ENCODE peak calls at places on chromosome 15, in five cellular contexts. One of them, this sample, is unnamed.

GRCh38 chr15:88707766-88708165 is 69.0 kb downstream of the ISG20 start:
- DNase-seq in AG10803: peak; percentile 7
- DNase-seq in HepG2: no peak
- DNase-seq in stimulated activated CD8-positive, alpha-beta memory T cell treated with anti-CD3 and anti-CD28 coated beads, Interleukin-7, amount 100 ng/mL, for 1 hour: no peak
- DNase-seq in NCI-H510A treated with DMSO at 0.1 percent for 48 hours: no peak
- DNase-seq in this sample: no peak

GRCh38 chr15:77148191-77148590 is 77.3 kb upstream of the TSPAN3 start:
- DNase-seq in NCI-H510A treated with DMSO at 0.1 percent for 48 hours: no peak
- DNase-seq in stimulated activated CD8-positive, alpha-beta memory T cell treated with anti-CD3 and anti-CD28 coated beads, Interleukin-7, amount 100 ng/mL, for 1 hour: no peak
- DNase-seq in AG10803: no peak
- DNase-seq in HepG2: no peak
- DNase-seq in this sample: no peak

GRCh38 chr15:58423858-58424608 is 7.8 kb upstream of the LIPC start:
- DNase-seq in HepG2: no peak
- DNase-seq in stimulated activated CD8-positive, alpha-beta memory T cell treated with anti-CD3 and anti-CD28 coated beads, Interleukin-7, amount 100 ng/mL, for 1 hour: no peak
- DNase-seq in NCI-H510A treated with DMSO at 0.1 percent for 48 hours: no peak
- DNase-seq in AG10803: peak; percentile 83
- DNase-seq in this sample: peak; percentile 68

GRCh38 chr15:79858469-79858868 is 38.3 kb downstream of the MTHFS start:
- DNase-seq in NCI-H510A treated with DMSO at 0.1 percent for 48 hours: no peak
- DNase-seq in HepG2: no peak
- DNase-seq in stimulated activated CD8-positive, alpha-beta memory T cell treated with anti-CD3 and anti-CD28 coated beads, Interleukin-7, amount 100 ng/mL, for 1 hour: no peak
- DNase-seq in AG10803: peak; percentile 9
- DNase-seq in this sample: no peak

GRCh38 chr15:77709135-77709886 is 76.6 kb upstream of the LINGO1 start:
- DNase-seq in NCI-H510A treated with DMSO at 0.1 percent for 48 hours: no peak
- DNase-seq in stimulated activated CD8-positive, alpha-beta memory T cell treated with anti-CD3 and anti-CD28 coated beads, Interleukin-7, amount 100 ng/mL, for 1 hour: no peak
- DNase-seq in AG10803: no peak
- DNase-seq in HepG2: no peak
- DNase-seq in this sample: no peak

GRCh38 chr15:71048913-71049675 is 66.2 kb upstream of the THSD4 start:
- DNase-seq in NCI-H510A treated with DMSO at 0.1 percent for 48 hours: no peak
- DNase-seq in stimulated activated CD8-positive, alpha-beta memory T cell treated with anti-CD3 and anti-CD28 coated beads, Interleukin-7, amount 100 ng/mL, for 1 hour: no peak
- DNase-seq in AG10803: peak; percentile 89
- DNase-seq in HepG2: no peak
- DNase-seq in this sample: peak; percentile 62

GRCh38 chr15:74245342-74245931 is 9.3 kb downstream of the CCDC33 start:
- DNase-seq in AG10803: no peak
- DNase-seq in HepG2: no peak
- DNase-seq in NCI-H510A treated with DMSO at 0.1 percent for 48 hours: peak; percentile 62
- DNase-seq in stimulated activated CD8-positive, alpha-beta memory T cell treated with anti-CD3 and anti-CD28 coated beads, Interleukin-7, amount 100 ng/mL, for 1 hour: no peak
- DNase-seq in this sample: no peak

GRCh38 chr15:81830520-81830919 is 215.3 kb downstream of the MEX3B start:
- DNase-seq in NCI-H510A treated with DMSO at 0.1 percent for 48 hours: no peak
- DNase-seq in stimulated activated CD8-positive, alpha-beta memory T cell treated with anti-CD3 and anti-CD28 coated beads, Interleukin-7, amount 100 ng/mL, for 1 hour: no peak
- DNase-seq in HepG2: no peak
- DNase-seq in AG10803: no peak
- DNase-seq in this sample: no peak

GRCh38 chr15:73442436-73442835 is 528 bp upstream of the REC114 start:
- DNase-seq in HepG2: no peak
- DNase-seq in AG10803: no peak
- DNase-seq in stimulated activated CD8-positive, alpha-beta memory T cell treated with anti-CD3 and anti-CD28 coated beads, Interleukin-7, amount 100 ng/mL, for 1 hour: no peak
- DNase-seq in NCI-H510A treated with DMSO at 0.1 percent for 48 hours: no peak
- DNase-seq in this sample: no peak

GRCh38 chr15:101613130-101614000 is 38.8 kb downstream of the TM2D3 start:
- DNase-seq in HepG2: peak; percentile 65
- DNase-seq in stimulated activated CD8-positive, alpha-beta memory T cell treated with anti-CD3 and anti-CD28 coated beads, Interleukin-7, amount 100 ng/mL, for 1 hour: no peak
- DNase-seq in AG10803: no peak
- DNase-seq in NCI-H510A treated with DMSO at 0.1 percent for 48 hours: no peak
- DNase-seq in this sample: no peak

GRCh38 chr15:51004103-51004536 is 90.6 kb downstream of the TNFAIP8L3 start:
- DNase-seq in HepG2: no peak
- DNase-seq in stimulated activated CD8-positive, alpha-beta memory T cell treated with anti-CD3 and anti-CD28 coated beads, Interleukin-7, amount 100 ng/mL, for 1 hour: no peak
- DNase-seq in NCI-H510A treated with DMSO at 0.1 percent for 48 hours: no peak
- DNase-seq in AG10803: peak; percentile 39
- DNase-seq in this sample: peak; percentile 62

GRCh38 chr15:33380406-33380805 is 69.6 kb downstream of the RYR3 start:
- DNase-seq in HepG2: no peak
- DNase-seq in stimulated activated CD8-positive, alpha-beta memory T cell treated with anti-CD3 and anti-CD28 coated beads, Interleukin-7, amount 100 ng/mL, for 1 hour: no peak
- DNase-seq in AG10803: no peak
- DNase-seq in NCI-H510A treated with DMSO at 0.1 percent for 48 hours: no peak
- DNase-seq in this sample: no peak

GRCh38 chr15:70535071-70535954 is 228.0 kb downstream of the UACA start:
- DNase-seq in AG10803: no peak
- DNase-seq in NCI-H510A treated with DMSO at 0.1 percent for 48 hours: no peak
- DNase-seq in HepG2: no peak
- DNase-seq in stimulated activated CD8-positive, alpha-beta memory T cell treated with anti-CD3 and anti-CD28 coated beads, Interleukin-7, amount 100 ng/mL, for 1 hour: no peak
- DNase-seq in this sample: no peak

GRCh38 chr15:39392469-39393047 is 188.3 kb upstream of the THBS1 start:
- DNase-seq in HepG2: no peak
- DNase-seq in NCI-H510A treated with DMSO at 0.1 percent for 48 hours: no peak
- DNase-seq in stimulated activated CD8-positive, alpha-beta memory T cell treated with anti-CD3 and anti-CD28 coated beads, Interleukin-7, amount 100 ng/mL, for 1 hour: no peak
- DNase-seq in AG10803: no peak
- DNase-seq in this sample: no peak

GRCh38 chr15:67501177-67501835 is 19.6 kb upstream of the C15orf61 start:
- DNase-seq in HepG2: peak; percentile 24
- DNase-seq in stimulated activated CD8-positive, alpha-beta memory T cell treated with anti-CD3 and anti-CD28 coated beads, Interleukin-7, amount 100 ng/mL, for 1 hour: no peak
- DNase-seq in NCI-H510A treated with DMSO at 0.1 percent for 48 hours: peak; percentile 13
- DNase-seq in AG10803: peak; percentile 57
- DNase-seq in this sample: peak; percentile 52

This sample was measured in fibroblast of gingiva.